ENCODE peak calls at places on chromosomes 1 and 21, in four cellular contexts. One of them, this sample, is unnamed.

GRCh38 chr1:119735217-119735616 is 23.5 kb downstream of the PHGDH start:
- ATAC-seq in upper lobe of left lung: no peak
- ATAC-seq in K562: no peak
- ATAC-seq in A549: no peak
- ATAC-seq in this sample: no peak

GRCh38 chr1:21084111-21084510 is 92.6 kb downstream of the EIF4G3 start:
- ATAC-seq in upper lobe of left lung: no peak
- ATAC-seq in K562: no peak
- ATAC-seq in A549: no peak
- ATAC-seq in this sample: no peak

GRCh38 chr1:158654570-158654969 is 31.9 kb downstream of the SPTA1 start:
- ATAC-seq in upper lobe of left lung: no peak
- ATAC-seq in K562: peak; percentile 21
- ATAC-seq in A549: no peak
- ATAC-seq in this sample: no peak

GRCh38 chr1:107935396-107936064 is 29.4 kb downstream of the VAV3 start:
- ATAC-seq in upper lobe of left lung: no peak
- ATAC-seq in K562: no peak
- ATAC-seq in A549: no peak
- ATAC-seq in this sample: no peak

GRCh38 chr1:59062743-59063142 is 234.2 kb upstream of the FGGY start:
- ATAC-seq in upper lobe of left lung: peak; percentile 83
- ATAC-seq in K562: peak; percentile 83
- ATAC-seq in A549: no peak
- ATAC-seq in this sample: no peak

GRCh38 chr1:47207811-47208373 is 18.1 kb upstream of the PDZK1IP1 start:
- ATAC-seq in upper lobe of left lung: no peak
- ATAC-seq in K562: no peak
- ATAC-seq in A549: no peak
- ATAC-seq in this sample: no peak

GRCh38 chr1:62466982-62467532 is 30.2 kb downstream of the USP1 start:
- ATAC-seq in upper lobe of left lung: no peak
- ATAC-seq in K562: no peak
- ATAC-seq in A549: no peak
- ATAC-seq in this sample: no peak

GRCh38 chr1:201530741-201531521 is 8.0 kb upstream of the NAV1 start:
- ATAC-seq in upper lobe of left lung: peak; percentile 93
- ATAC-seq in K562: peak; percentile 98
- ATAC-seq in A549: peak; percentile 89
- ATAC-seq in this sample: peak; percentile 88

GRCh38 chr1:41109316-41110263 is 88.1 kb upstream of the SLFNL1 start:
- ATAC-seq in upper lobe of left lung: peak; percentile 93
- ATAC-seq in K562: peak; percentile 96
- ATAC-seq in A549: peak; percentile 97
- ATAC-seq in this sample: peak; percentile 96

GRCh38 chr1:186838380-186839076 is 9.8 kb downstream of the PLA2G4A start:
- ATAC-seq in upper lobe of left lung: no peak
- ATAC-seq in K562: no peak
- ATAC-seq in A549: no peak
- ATAC-seq in this sample: no peak

GRCh38 chr1:23910553-23911246 is 2.5 kb downstream of the CNR2 start:
- ATAC-seq in upper lobe of left lung: no peak
- ATAC-seq in K562: peak; percentile 18
- ATAC-seq in A549: no peak
- ATAC-seq in this sample: no peak

GRCh38 chr1:9315411-9316079 is 22.9 kb downstream of the SPSB1 start:
- ATAC-seq in upper lobe of left lung: no peak
- ATAC-seq in K562: no peak
- ATAC-seq in A549: peak; percentile 44
- ATAC-seq in this sample: no peak

GRCh38 chr1:110672001-110672752 is 2.6 kb downstream of the KCNA3 start:
- ATAC-seq in upper lobe of left lung: peak; percentile 26
- ATAC-seq in K562: no peak
- ATAC-seq in A549: no peak
- ATAC-seq in this sample: no peak

GRCh38 chr1:217482356-217483102 is 148.4 kb downstream of the GPATCH2 start:
- ATAC-seq in upper lobe of left lung: peak; percentile 67
- ATAC-seq in K562: no peak
- ATAC-seq in A549: peak; percentile 70
- ATAC-seq in this sample: no peak

GRCh38 chr1:243831463-243831862 is 18.6 kb downstream of the AKT3 start:
- ATAC-seq in upper lobe of left lung: no peak
- ATAC-seq in K562: no peak
- ATAC-seq in A549: no peak
- ATAC-seq in this sample: no peak

GRCh38 chr1:4553761-4554160 is 100.6 kb upstream of the AJAP1 start:
- ATAC-seq in upper lobe of left lung: no peak
- ATAC-seq in K562: no peak
- ATAC-seq in A549: no peak
- ATAC-seq in this sample: no peak

GRCh38 chr1:95854457-95854856 is 620.4 kb downstream of the RWDD3 start:
- ATAC-seq in upper lobe of left lung: no peak
- ATAC-seq in K562: no peak
- ATAC-seq in A549: no peak
- ATAC-seq in this sample: no peak

GRCh38 chr1:3237994-3238704 is 169.1 kb downstream of the PRDM16 start:
- ATAC-seq in upper lobe of left lung: no peak
- ATAC-seq in K562: no peak
- ATAC-seq in A549: no peak
- ATAC-seq in this sample: no peak

GRCh38 chr1:183568176-183569041 is 21.9 kb downstream of the NCF2 start:
- ATAC-seq in upper lobe of left lung: peak; percentile 78
- ATAC-seq in K562: no peak
- ATAC-seq in A549: no peak
- ATAC-seq in this sample: peak; percentile 63

GRCh38 chr1:4127595-4128140 is 227.6 kb upstream of the C1orf174 start:
- ATAC-seq in upper lobe of left lung: no peak
- ATAC-seq in K562: peak; percentile 71
- ATAC-seq in A549: no peak
- ATAC-seq in this sample: no peak

GRCh38 chr1:116448785-116449385 is 75.8 kb downstream of the ATP1A1 start:
- ATAC-seq in upper lobe of left lung: peak; percentile 25
- ATAC-seq in K562: no peak
- ATAC-seq in A549: no peak
- ATAC-seq in this sample: no peak

GRCh38 chr1:46613661-46614603 is 2.7 kb downstream of the MOB3C start:
- ATAC-seq in upper lobe of left lung: peak; percentile 82
- ATAC-seq in K562: no peak
- ATAC-seq in A549: no peak
- ATAC-seq in this sample: peak; percentile 74

GRCh38 chr1:24708938-24709337 is 36.3 kb upstream of the CLIC4 start:
- ATAC-seq in upper lobe of left lung: peak; percentile 41
- ATAC-seq in K562: no peak
- ATAC-seq in A549: no peak
- ATAC-seq in this sample: no peak

GRCh38 chr21:35528109-35529042 is 479.3 kb upstream of the RUNX1 start:
- ATAC-seq in upper lobe of left lung: peak; percentile 62
- ATAC-seq in K562: peak; percentile 64
- ATAC-seq in A549: no peak
- ATAC-seq in this sample: peak; percentile 41

GRCh38 chr1:91546876-91547275 is 46.2 kb downstream of the CDC7 start:
- ATAC-seq in upper lobe of left lung: no peak
- ATAC-seq in K562: no peak
- ATAC-seq in A549: peak; percentile 39
- ATAC-seq in this sample: no peak

GRCh38 chr1:30952098-30952497 is 43.5 kb upstream of the SDC3 start:
- ATAC-seq in upper lobe of left lung: no peak
- ATAC-seq in K562: no peak
- ATAC-seq in A549: no peak
- ATAC-seq in this sample: no peak

GRCh38 chr1:85132078-85132715 is 68.6 kb downstream of the SYDE2 start:
- ATAC-seq in upper lobe of left lung: no peak
- ATAC-seq in K562: no peak
- ATAC-seq in A549: no peak
- ATAC-seq in this sample: no peak

GRCh38 chr21:25396135-25396711 is 211.1 kb downstream of the MRPL39 start:
- ATAC-seq in upper lobe of left lung: no peak
- ATAC-seq in K562: no peak
- ATAC-seq in A549: no peak
- ATAC-seq in this sample: no peak

GRCh38 chr1:204123376-204123775 is 28.5 kb downstream of the ETNK2 start:
- ATAC-seq in upper lobe of left lung: no peak
- ATAC-seq in K562: peak; percentile 79
- ATAC-seq in A549: no peak
- ATAC-seq in this sample: no peak

GRCh38 chr1:82628887-82629286 is 828.2 kb downstream of the ADGRL2 start:
- ATAC-seq in upper lobe of left lung: no peak
- ATAC-seq in K562: no peak
- ATAC-seq in A549: no peak
- ATAC-seq in this sample: no peak

DNA sequence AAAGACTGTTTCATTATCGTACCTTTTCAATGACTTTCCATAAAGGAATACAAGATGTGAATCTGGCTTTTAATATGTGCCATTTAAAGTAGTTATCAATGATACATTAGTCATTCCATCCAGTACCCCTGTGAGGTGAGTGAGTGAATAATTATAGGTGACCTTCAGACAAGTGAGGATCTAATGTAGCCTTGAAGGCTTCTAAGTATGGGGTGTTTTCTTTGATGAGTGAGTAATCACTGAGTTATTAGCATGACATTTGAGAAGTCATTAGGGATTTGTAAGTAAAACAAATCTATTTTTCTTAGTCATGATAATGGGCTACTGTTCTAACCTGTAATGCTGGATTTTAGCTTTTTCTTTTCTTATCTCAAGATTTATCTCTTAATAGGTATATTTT is 831.4 kb downstream of the ADGRL2 start:
- ATAC-seq in upper lobe of left lung: no peak
- ATAC-seq in K562: no peak
- ATAC-seq in A549: no peak
- ATAC-seq in this sample: no peak
- TF ChIP-seq POLR2A in upper lobe of left lung: no peak
- TF ChIP-seq POLR2A in K562: no peak
- TF ChIP-seq POLR2A in A549: no peak
- TF ChIP-seq POLR2A in this sample: no peak

DNA sequence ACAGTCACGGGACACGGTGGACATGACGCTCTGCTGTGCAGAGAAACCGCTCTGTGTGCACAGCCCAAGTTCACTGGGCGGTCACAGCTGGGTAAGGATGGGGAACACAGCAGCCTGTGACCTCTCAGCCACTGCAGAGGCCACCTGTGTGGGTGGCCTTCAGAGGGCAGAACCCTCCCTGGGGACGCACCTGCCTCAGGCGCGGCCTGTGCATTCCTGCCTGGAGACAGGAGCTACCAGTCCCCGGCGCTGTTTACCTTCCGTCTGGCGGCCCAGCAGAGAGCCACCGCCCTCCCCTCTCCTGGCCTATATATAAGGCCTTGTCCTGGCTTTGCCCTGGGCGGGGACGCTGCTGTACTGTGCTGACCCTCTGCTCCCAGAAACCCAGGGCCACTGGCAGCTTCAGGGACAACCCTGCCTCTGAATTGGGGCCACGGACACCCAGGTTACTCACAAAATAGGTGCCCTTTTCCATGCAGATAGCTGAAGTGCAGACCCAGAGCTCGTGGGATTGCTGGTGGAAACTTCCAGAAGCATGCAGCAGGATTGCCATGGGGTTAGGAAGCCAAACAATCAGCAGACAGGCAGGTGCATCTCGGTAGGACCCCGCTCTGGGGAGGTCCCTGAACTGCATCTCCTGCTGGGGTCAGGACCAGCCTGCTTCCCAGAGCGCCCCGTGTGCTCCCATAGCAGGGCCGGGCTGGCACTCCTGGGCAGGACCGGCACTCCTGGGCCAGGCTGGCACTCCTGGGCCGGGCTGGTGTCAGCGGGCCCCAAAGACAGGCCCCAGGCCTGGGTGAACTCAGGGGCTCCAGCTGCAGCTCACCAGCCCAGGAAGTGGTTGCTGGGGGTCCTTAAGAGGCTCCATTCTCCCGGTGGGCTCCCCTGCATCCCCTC is 83.6 kb downstream of the SIK1 start:
- ATAC-seq in upper lobe of left lung: peak; percentile 61
- ATAC-seq in K562: peak; percentile 25
- ATAC-seq in A549: peak; percentile 51
- ATAC-seq in this sample: no peak
- TF ChIP-seq POLR2A in upper lobe of left lung: peak; percentile 83
- TF ChIP-seq POLR2A in K562: no peak
- TF ChIP-seq POLR2A in A549: no peak
- TF ChIP-seq POLR2A in this sample: no peak

DNA sequence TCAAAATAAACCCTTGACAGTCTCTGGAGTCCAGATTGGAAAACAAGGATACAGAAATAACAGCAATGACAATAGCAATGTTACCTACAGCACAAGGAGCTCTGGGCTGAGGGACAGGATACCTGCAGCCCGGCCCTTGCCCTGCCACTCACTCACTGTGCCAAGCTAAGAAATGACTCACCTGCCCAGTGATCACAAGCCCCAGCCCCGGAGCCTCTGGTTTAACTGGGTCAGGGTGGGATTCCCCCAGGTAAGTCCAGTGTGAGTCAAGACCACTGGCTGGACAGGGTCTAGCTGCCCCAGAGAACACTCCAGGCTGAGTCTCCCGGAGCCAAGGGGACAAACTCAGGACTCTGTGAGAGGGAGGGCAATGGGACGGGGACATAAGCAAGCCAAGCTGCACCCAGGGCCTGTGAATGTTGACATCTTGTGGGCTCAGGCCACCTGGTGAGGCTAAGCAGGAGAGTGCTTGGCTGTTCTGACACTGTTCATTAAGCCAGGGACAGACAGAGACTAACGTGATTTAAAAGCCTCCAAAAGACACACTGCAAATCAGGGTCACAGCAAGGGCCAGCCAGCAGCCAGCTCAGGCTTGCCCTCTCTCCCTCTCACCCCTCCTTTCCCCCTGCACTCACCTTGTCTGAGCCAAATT is 64.1 kb downstream of the MIS18A start:
- ATAC-seq in upper lobe of left lung: no peak
- ATAC-seq in K562: no peak
- ATAC-seq in A549: no peak
- ATAC-seq in this sample: no peak
- TF ChIP-seq POLR2A in upper lobe of left lung: no peak
- TF ChIP-seq POLR2A in K562: no peak
- TF ChIP-seq POLR2A in A549: no peak
- TF ChIP-seq POLR2A in this sample: no peak

DNA sequence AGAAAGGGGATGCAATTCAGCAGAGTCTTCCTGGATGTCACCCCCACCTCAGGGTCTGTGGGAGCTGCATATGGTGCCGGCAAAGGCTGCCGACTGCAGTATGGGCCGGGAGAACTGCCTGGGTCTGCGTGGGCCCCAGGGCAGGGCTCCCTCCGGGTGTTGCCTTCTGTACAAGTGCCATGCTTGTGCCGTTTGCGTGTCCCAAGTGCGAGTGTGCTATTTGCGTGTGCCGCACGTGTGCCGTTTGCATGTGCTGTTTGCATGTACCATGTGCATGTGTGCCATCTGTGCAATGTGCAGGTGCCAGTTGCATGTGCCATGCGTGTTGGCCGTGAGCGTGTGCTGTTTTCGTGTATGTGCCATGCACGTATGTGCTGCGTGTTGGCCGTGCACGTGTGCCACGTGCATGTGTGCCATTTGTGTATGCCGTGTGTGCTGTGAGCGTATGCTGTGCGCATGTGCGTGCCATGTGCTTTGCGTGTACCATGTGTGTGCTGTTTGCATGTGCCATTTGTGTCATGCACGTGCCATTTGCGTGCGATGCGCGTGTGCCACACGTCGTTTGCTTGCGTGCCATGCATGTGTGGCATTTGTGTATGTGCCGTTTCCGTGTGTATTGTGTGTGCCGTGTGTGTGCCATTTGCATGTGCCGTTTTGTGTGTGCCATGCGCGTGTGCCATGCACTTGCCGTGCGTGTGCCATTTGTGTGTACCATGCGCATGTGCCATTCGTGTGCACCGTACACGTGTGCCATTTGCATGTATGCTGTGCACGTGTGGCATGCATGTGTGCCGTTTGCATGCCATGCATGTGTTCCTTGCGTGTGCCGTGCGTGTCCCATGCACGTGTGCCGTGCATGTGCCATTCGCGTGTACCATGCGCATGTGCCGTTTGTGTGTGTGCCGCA is 1.5 kb upstream of the TAS1R3 start:
- ATAC-seq in upper lobe of left lung: no peak
- ATAC-seq in K562: no peak
- ATAC-seq in A549: no peak
- ATAC-seq in this sample: no peak
- TF ChIP-seq POLR2A in upper lobe of left lung: no peak
- TF ChIP-seq POLR2A in K562: peak; percentile 60
- TF ChIP-seq POLR2A in A549: no peak
- TF ChIP-seq POLR2A in this sample: no peak

This sample was measured in gastroesophageal sphincter.